ENCODE peak calls at places on chromosomes 16 and 17, in six cellular contexts. H is HL-60, C is Panc1, M is ovary, R is adrenal gland, Q is heart left ventricle. D is an unnamed sample.

GRCh38 chr17:59620518-59621259 is 994 bp downstream of the CLTC start:
- DNase-seq in C (no peak), Q (peak), M (peak), H (peak), R (peak), D (peak)

GRCh38 chr17:42408076-42408475 is 15.0 kb downstream of the CAVIN1 start:
- DNase-seq in C (no peak), R (no peak), Q (peak), H (no peak), M (no peak), D (no peak)

GRCh38 chr16:5571446-5571845 is 473.9 kb upstream of the EEF2KMT start:
- DNase-seq in H (no peak), C (no peak), R (no peak), Q (no peak), M (no peak), D (no peak)

GRCh38 chr16:61792194-61792904 is 243.9 kb downstream of the CDH8 start:
- DNase-seq in M (no peak), C (peak), Q (no peak), R (no peak), H (no peak), D (peak)

GRCh38 chr17:46770818-46771600 is 47.5 kb downstream of the WNT3 start:
- DNase-seq in C (no peak), Q (peak), M (no peak), R (peak), H (no peak), D (no peak)

GRCh38 chr17:49132699-49133364 is at the start of gene B4GALNT2:
- DNase-seq in C (no peak), R (peak), H (no peak), Q (no peak), M (no peak), D (no peak)

GRCh38 chr16:17578921-17579876 is 108.4 kb upstream of the XYLT1 start:
- DNase-seq in M (peak), Q (peak), C (peak), H (peak), R (peak), D (peak)

GRCh38 chr16:53922805-53923645 is 219.1 kb downstream of the FTO start:
- DNase-seq in Q (no peak), C (no peak), H (no peak), R (no peak), M (no peak), D (no peak)

GRCh38 chr17:82697808-82698064 is 762 bp downstream of the RAB40B start:
- DNase-seq in M (no peak), H (no peak), C (no peak), R (no peak), Q (no peak), D (no peak)

GRCh38 chr17:33594000-33594399 is 300.9 kb upstream of the ASIC2 start:
- DNase-seq in M (no peak), C (no peak), Q (no peak), R (peak), H (no peak), D (no peak)

GRCh38 chr17:74373838-74374606 is 6.7 kb downstream of the GPR142 start:
- DNase-seq in H (no peak), M (no peak), C (no peak), Q (peak), R (no peak), D (no peak)

GRCh38 chr17:27155866-27156265 is 138.0 kb upstream of the WSB1 start:
- DNase-seq in C (no peak), H (no peak), M (no peak), Q (no peak), R (peak), D (no peak)

GRCh38 chr16:57956924-57957323 is 14.0 kb downstream of the CNGB1 start:
- DNase-seq in H (no peak), Q (no peak), C (no peak), M (no peak), R (no peak), D (no peak)

GRCh38 chr16:88649195-88649923 is 1.5 kb downstream of the CYBA start:
- DNase-seq in M (no peak), Q (no peak), H (no peak), R (no peak), C (no peak), D (no peak)

GRCh38 chr17:36778458-36778857 is 158.8 kb upstream of the LHX1 start:
- DNase-seq in C (no peak), Q (no peak), R (no peak), H (no peak), M (no peak), D (no peak)

GRCh38 chr17:63381101-63381729 is 64.9 kb downstream of the CYB561 start:
- DNase-seq in C (no peak), M (no peak), H (no peak), Q (no peak), R (no peak), D (no peak)

GRCh38 chr17:8359769-8360168 is 16.7 kb downstream of the KRABD2 start:
- DNase-seq in C (no peak), H (no peak), R (no peak), M (no peak), Q (no peak), D (peak)

GRCh38 chr17:81025756-81026155 is 9.2 kb upstream of the BAIAP2 start:
- DNase-seq in C (no peak), H (no peak), Q (peak), R (no peak), M (no peak), D (no peak)

GRCh38 chr17:43791589-43791988 is 11.4 kb downstream of the CFAP97D1 start:
- DNase-seq in C (no peak), M (no peak), H (no peak), Q (no peak), R (no peak), D (peak)

GRCh38 chr16:17301593-17302135 is 169.1 kb downstream of the XYLT1 start:
- DNase-seq in M (no peak), Q (no peak), R (no peak), H (peak), C (no peak), D (no peak)

GRCh38 chr16:456891-457483 is 31.5 kb downstream of the RAB11FIP3 start:
- DNase-seq in Q (no peak), R (peak), M (peak), C (no peak), H (no peak), D (peak)

GRCh38 chr17:83175551-83176271 is 96.3 kb downstream of the METRNL start:
- DNase-seq in Q (no peak), R (no peak), M (no peak), H (no peak), C (no peak), D (no peak)

GRCh38 chr16:41439-42068 is 11.9 kb downstream of the POLR3K start:
- DNase-seq in C (no peak), M (no peak), R (no peak), H (no peak), Q (no peak), D (no peak)

GRCh38 chr16:24204150-24204665 is 51.9 kb upstream of the CACNG3 start:
- DNase-seq in R (no peak), H (no peak), M (no peak), Q (no peak), C (no peak), D (no peak)

DNA sequence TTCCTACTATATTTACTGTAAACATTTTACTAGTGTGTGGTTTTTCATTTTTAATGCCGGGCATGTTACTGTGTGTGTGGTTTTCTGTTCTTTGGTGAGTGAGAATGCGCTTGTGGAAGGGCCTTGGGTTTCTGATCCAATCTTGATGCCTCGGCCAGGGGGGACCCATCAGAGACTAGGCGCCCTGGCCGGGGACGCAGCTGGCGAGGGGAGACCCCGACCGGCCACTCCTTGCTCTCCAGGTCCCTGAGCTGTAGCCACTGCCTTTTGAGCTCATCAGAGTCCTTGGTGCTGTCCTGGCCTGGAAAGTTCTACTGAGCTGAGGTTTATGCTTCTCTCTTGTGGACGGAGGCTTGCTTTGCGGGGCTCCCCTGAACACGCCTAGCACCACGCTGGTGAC is 37.5 kb downstream of the KIAA0513 start:
- DNase-seq in C (no peak), M (no peak), R (no peak), H (no peak), Q (no peak), D (no peak)
- TF ChIP-seq CTCF in C (no peak), M (no peak), R (no peak), H (no peak), Q (no peak), D (no peak)

DNA sequence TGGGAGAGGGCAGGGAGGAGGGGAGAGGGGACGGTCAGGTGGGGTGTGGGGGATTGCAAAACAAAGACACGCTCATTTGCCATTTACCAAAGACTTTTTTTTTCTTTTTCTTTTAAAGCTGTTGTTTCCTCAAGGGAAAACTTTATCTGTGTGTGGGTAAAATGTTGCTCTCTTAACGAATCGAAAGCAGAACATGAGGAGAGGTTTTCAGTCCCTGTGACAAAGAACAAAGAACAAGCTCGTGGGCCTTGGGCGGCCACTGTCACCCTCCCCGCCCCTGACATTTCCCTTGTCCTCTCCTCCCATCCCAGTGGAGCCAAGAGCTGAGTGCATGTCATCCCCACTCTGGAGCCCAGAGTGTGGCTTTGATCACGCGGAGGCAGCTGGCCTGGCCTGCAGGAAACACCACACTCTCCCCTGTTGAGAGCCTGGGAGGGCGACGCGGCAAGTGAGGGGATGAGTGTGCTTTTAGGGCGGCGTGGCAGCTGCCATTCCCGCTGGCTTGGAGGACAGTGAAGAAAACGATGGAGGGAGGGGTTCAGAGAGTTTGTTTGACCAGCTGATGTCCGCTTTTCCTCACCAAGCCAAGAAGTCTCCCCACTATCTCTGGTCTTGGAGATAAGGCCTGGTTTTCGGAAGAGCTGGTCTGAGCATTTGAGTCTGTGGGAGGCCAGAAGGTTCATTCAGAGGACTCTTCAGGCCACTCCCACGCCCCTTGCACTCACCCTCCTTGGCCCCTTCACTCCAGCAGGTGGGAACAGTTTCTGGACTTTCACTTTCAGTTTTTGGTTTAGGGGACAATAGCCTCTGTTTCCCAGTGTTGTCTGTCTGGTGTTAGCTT is 11.4 kb downstream of the CCR7 start:
- DNase-seq in H (no peak), R (peak), M (peak), C (no peak), Q (peak), D (no peak)
- H3K4me3 ChIP-seq in H (no peak), R (no peak), M (no peak), C (no peak), Q (peak), D (no peak)

GRCh38 chr16:81623365-81624102 is 155.6 kb upstream of the PLCG2 start:
- DNase-seq in M (peak), Q (no peak), C (no peak), R (peak), H (no peak), D (peak)
- TF ChIP-seq CTCF in M (peak), Q (peak), C (no peak), R (peak), H (no peak), D (peak)

GRCh38 chr17:55720917-55721836 is 1.5 kb downstream of the TMEM100 start:
- DNase-seq in M (no peak), R (no peak), H (no peak), C (no peak), Q (no peak), D (no peak)

GRCh38 chr17:55722742-55723487 is at the start of gene TMEM100:
- DNase-seq in H (no peak), R (peak), C (no peak), M (peak), Q (no peak), D (no peak)

GRCh38 chr17:55723488-55723848 is 804 bp upstream of the TMEM100 start:
- DNase-seq in H (no peak), M (no peak), Q (no peak), C (no peak), R (no peak), D (no peak)

GRCh38 chr17:55717898-55718735 is 4.5 kb downstream of the TMEM100 start:
- DNase-seq in C (no peak), M (peak), H (no peak), R (peak), Q (peak), D (peak)

GRCh38 chr17:55722016-55722706 is 503 bp downstream of the TMEM100 start:
- DNase-seq in M (no peak), C (no peak), H (no peak), Q (no peak), R (no peak), D (peak)
- H3K4me3 ChIP-seq in M (peak), C (no peak), H (no peak), Q (peak), R (no peak), D (no peak)

GRCh38 chr16:3023669-3024478 is at the start of the genes HCFC1R1 and THOC6:
- DNase-seq in M (peak), Q (peak), C (peak), R (peak), H (peak), D (peak)
- TF ChIP-seq CTCF in M (no peak), Q (peak), C (no peak), R (no peak), H (no peak), D (peak)

DNA sequence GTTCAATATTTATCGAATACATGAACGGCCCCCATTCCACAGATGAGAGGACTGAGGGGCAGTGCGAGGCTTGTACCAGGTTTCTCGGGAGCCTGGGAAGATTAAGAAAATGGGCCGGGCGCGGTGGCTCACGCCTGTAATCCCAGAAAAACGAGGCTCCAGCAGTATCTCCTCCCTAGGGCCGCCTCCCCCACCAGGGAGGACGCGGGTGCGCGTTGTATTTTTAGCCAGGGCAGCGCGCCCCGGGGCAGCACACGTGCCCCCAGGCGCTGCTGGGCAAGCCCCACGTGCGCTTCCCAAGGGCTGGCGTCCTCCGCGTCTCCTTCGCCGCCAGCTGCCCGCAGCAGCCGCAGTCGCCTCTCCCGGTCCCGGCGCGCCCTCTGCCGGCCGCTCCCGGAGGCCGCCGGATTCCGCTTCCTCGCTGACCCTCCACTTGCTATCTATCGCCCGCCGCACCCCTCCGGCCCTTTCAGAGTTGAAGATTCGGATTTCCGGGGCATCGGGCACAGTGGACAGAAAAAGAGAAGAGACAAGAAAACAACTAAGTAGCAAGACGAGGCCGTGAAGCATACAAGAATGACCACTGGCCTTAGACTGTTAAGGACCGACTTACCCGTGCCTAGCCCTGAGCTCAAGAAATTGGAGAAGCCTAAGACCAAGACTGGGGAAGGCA is 1.9 kb upstream of the YBX2 start:
- DNase-seq in Q (peak), H (no peak), R (peak), C (no peak), M (peak), D (peak)
- H3K4me3 ChIP-seq in Q (peak), H (no peak), R (no peak), C (peak), M (peak), D (no peak)

GRCh38 chr16:2856061-2856670 is 1.8 kb downstream of the PRSS22 start:
- DNase-seq in H (no peak), M (no peak), Q (no peak), C (no peak), R (no peak), D (no peak)

GRCh38 chr16:2852731-2853507 is 5.1 kb downstream of the PRSS22 start:
- DNase-seq in M (no peak), H (no peak), R (no peak), Q (no peak), C (no peak), D (no peak)

GRCh38 chr16:2853531-2854073 is 4.4 kb downstream of the PRSS22 start:
- DNase-seq in H (no peak), M (no peak), Q (no peak), R (no peak), C (no peak), D (no peak)

GRCh38 chr16:2855536-2855935 is 2.4 kb downstream of the PRSS22 start:
- DNase-seq in M (no peak), R (no peak), Q (no peak), C (no peak), H (no peak), D (no peak)

DNA sequence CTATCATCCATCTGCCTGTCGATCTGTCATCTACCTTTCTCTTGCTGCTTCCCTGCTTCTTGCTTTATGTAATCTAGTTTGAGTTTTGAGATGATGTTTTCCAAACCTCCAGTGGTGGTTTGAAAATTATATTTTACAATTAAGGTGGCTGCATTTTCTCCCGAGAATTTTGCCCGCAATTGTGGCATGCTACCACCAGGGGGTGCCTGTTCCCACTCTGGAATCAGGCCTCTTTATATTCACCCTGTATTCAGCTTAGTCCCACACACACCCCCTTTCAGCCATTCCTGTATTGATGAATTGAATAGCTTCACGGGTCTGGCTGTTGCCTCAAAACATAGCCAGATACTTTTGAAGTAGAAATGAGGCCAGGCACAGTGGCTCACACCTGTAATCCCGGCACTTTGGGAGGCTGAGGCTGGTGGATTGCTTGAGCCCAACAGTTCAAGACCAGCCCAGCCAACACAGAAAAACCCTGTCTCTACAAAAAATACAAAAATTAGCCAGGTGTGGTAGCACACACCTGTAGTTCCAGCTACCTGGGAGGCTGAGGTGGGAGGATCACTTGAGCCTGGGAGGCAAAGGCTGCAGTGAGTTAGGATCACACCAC is 3.2 kb downstream of the PRSS22 start:
- DNase-seq in R (no peak), H (no peak), M (no peak), C (no peak), Q (no peak), D (no peak)
- TF ChIP-seq CTCF in R (no peak), H (peak), M (no peak), C (peak), Q (no peak), D (peak)

GRCh38 chr16:87466975-87467501 is 25.8 kb downstream of the ZCCHC14 start:
- DNase-seq in C (no peak), M (no peak), H (no peak), R (no peak), Q (no peak), D (no peak)

GRCh38 chr16:87464691-87465300 is 28.0 kb downstream of the ZCCHC14 start:
- DNase-seq in M (peak), C (no peak), Q (peak), H (peak), R (peak), D (peak)

GRCh38 chr16:87463722-87464690 is 28.8 kb downstream of the ZCCHC14 start:
- DNase-seq in R (peak), Q (peak), M (peak), C (no peak), H (peak), D (peak)

GRCh38 chr16:87468550-87468949 is 24.3 kb downstream of the ZCCHC14 start:
- DNase-seq in C (no peak), H (no peak), Q (peak), M (no peak), R (no peak), D (no peak)

DNA sequence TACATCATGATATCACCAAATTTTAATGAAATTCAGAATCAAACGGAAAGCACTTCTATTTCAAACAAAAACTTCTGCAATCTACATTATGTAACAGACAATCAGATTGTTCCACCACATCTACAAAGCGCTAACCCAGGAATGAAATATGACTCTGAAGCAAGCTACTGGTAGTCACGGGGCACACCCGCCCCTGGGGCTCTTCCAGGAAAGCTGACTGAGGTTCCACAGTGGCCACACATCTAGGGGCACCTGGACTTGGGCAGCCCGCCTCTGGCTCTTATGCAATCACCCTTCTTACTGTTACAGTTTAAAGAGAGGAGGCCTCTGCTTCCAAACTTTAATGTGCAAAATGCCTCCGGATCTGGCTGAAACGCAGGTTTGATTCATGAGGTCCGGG is 27.5 kb downstream of the ZCCHC14 start:
- DNase-seq in M (peak), R (peak), Q (peak), C (no peak), H (peak), D (peak)
- H3K4me3 ChIP-seq in M (peak), R (no peak), Q (peak), C (peak), H (no peak), D (no peak)